ENCODE peak calls at places on chromosomes 4 and X, in eight cellular contexts. One of them, this sample, is unnamed.
A peak's percentile ranks its signal among the peaks of the same experiment; 100 is the strongest.

GRCh38 chrX:154748712-154749339 is 2.1 kb downstream of the GAB3 start:
- DNase-seq in activated CD4-positive, CD25-positive, alpha-beta regulatory T cell treated with anti-CD3 and anti-CD28 coated beads, Interleukin-2, amount 50 U/mL, for 72 hours: no peak
- DNase-seq in stimulated activated CD8-positive, alpha-beta memory T cell treated with anti-CD3 and anti-CD28 coated beads, Interleukin-7, amount 100 ng/mL, for 24 hours: no peak
- DNase-seq in CD4-positive, alpha-beta T cell: peak; percentile 14
- DNase-seq in activated naive CD4-positive, alpha-beta T cell treated with anti-CD3 and anti-CD28 coated beads, Interleukin-2, amount 50 U/mL, for 16 hours: peak; percentile 23
- DNase-seq in mesothelial cell of epicardium: no peak
- DNase-seq in epithelial cell of prostate: no peak
- DNase-seq in LoVo: peak; percentile 40
- DNase-seq in this sample: no peak

GRCh38 chrX:69173906-69174305 is 8.7 kb upstream of the PJA1 start:
- DNase-seq in stimulated activated CD8-positive, alpha-beta memory T cell treated with anti-CD3 and anti-CD28 coated beads, Interleukin-7, amount 100 ng/mL, for 24 hours: no peak
- DNase-seq in mesothelial cell of epicardium: no peak
- DNase-seq in activated naive CD4-positive, alpha-beta T cell treated with anti-CD3 and anti-CD28 coated beads, Interleukin-2, amount 50 U/mL, for 16 hours: no peak
- DNase-seq in LoVo: no peak
- DNase-seq in CD4-positive, alpha-beta T cell: no peak
- DNase-seq in activated CD4-positive, CD25-positive, alpha-beta regulatory T cell treated with anti-CD3 and anti-CD28 coated beads, Interleukin-2, amount 50 U/mL, for 72 hours: no peak
- DNase-seq in epithelial cell of prostate: no peak
- DNase-seq in this sample: no peak

GRCh38 chr4:93731448-93731847 is 97.1 kb upstream of the ATOH1 start:
- DNase-seq in CD4-positive, alpha-beta T cell: no peak
- DNase-seq in epithelial cell of prostate: no peak
- DNase-seq in stimulated activated CD8-positive, alpha-beta memory T cell treated with anti-CD3 and anti-CD28 coated beads, Interleukin-7, amount 100 ng/mL, for 24 hours: no peak
- DNase-seq in activated CD4-positive, CD25-positive, alpha-beta regulatory T cell treated with anti-CD3 and anti-CD28 coated beads, Interleukin-2, amount 50 U/mL, for 72 hours: no peak
- DNase-seq in mesothelial cell of epicardium: no peak
- DNase-seq in activated naive CD4-positive, alpha-beta T cell treated with anti-CD3 and anti-CD28 coated beads, Interleukin-2, amount 50 U/mL, for 16 hours: no peak
- DNase-seq in LoVo: no peak
- DNase-seq in this sample: no peak

GRCh38 chrX:63513825-63514574 is 162.9 kb upstream of the SPIN4 start:
- DNase-seq in mesothelial cell of epicardium: no peak
- DNase-seq in activated naive CD4-positive, alpha-beta T cell treated with anti-CD3 and anti-CD28 coated beads, Interleukin-2, amount 50 U/mL, for 16 hours: no peak
- DNase-seq in epithelial cell of prostate: no peak
- DNase-seq in CD4-positive, alpha-beta T cell: no peak
- DNase-seq in stimulated activated CD8-positive, alpha-beta memory T cell treated with anti-CD3 and anti-CD28 coated beads, Interleukin-7, amount 100 ng/mL, for 24 hours: no peak
- DNase-seq in LoVo: no peak
- DNase-seq in activated CD4-positive, CD25-positive, alpha-beta regulatory T cell treated with anti-CD3 and anti-CD28 coated beads, Interleukin-2, amount 50 U/mL, for 72 hours: no peak
- DNase-seq in this sample: no peak

GRCh38 chrX:136196691-136197155 is 49.4 kb downstream of the FHL1 start:
- DNase-seq in activated CD4-positive, CD25-positive, alpha-beta regulatory T cell treated with anti-CD3 and anti-CD28 coated beads, Interleukin-2, amount 50 U/mL, for 72 hours: no peak
- DNase-seq in activated naive CD4-positive, alpha-beta T cell treated with anti-CD3 and anti-CD28 coated beads, Interleukin-2, amount 50 U/mL, for 16 hours: no peak
- DNase-seq in stimulated activated CD8-positive, alpha-beta memory T cell treated with anti-CD3 and anti-CD28 coated beads, Interleukin-7, amount 100 ng/mL, for 24 hours: no peak
- DNase-seq in LoVo: no peak
- DNase-seq in epithelial cell of prostate: no peak
- DNase-seq in mesothelial cell of epicardium: no peak
- DNase-seq in CD4-positive, alpha-beta T cell: no peak
- DNase-seq in this sample: no peak

GRCh38 chrX:7149421-7149820 is 1.5 kb upstream of the PUDP start:
- DNase-seq in CD4-positive, alpha-beta T cell: no peak
- DNase-seq in epithelial cell of prostate: no peak
- DNase-seq in stimulated activated CD8-positive, alpha-beta memory T cell treated with anti-CD3 and anti-CD28 coated beads, Interleukin-7, amount 100 ng/mL, for 24 hours: no peak
- DNase-seq in activated naive CD4-positive, alpha-beta T cell treated with anti-CD3 and anti-CD28 coated beads, Interleukin-2, amount 50 U/mL, for 16 hours: no peak
- DNase-seq in LoVo: no peak
- DNase-seq in activated CD4-positive, CD25-positive, alpha-beta regulatory T cell treated with anti-CD3 and anti-CD28 coated beads, Interleukin-2, amount 50 U/mL, for 72 hours: no peak
- DNase-seq in mesothelial cell of epicardium: no peak
- DNase-seq in this sample: no peak

GRCh38 chrX:44431206-44431605 is 87.7 kb upstream of the EFHC2 start:
- DNase-seq in epithelial cell of prostate: peak; percentile 49
- DNase-seq in activated CD4-positive, CD25-positive, alpha-beta regulatory T cell treated with anti-CD3 and anti-CD28 coated beads, Interleukin-2, amount 50 U/mL, for 72 hours: no peak
- DNase-seq in mesothelial cell of epicardium: no peak
- DNase-seq in stimulated activated CD8-positive, alpha-beta memory T cell treated with anti-CD3 and anti-CD28 coated beads, Interleukin-7, amount 100 ng/mL, for 24 hours: no peak
- DNase-seq in activated naive CD4-positive, alpha-beta T cell treated with anti-CD3 and anti-CD28 coated beads, Interleukin-2, amount 50 U/mL, for 16 hours: no peak
- DNase-seq in CD4-positive, alpha-beta T cell: no peak
- DNase-seq in LoVo: peak; percentile 5
- DNase-seq in this sample: no peak

GRCh38 chrX:8194216-8194615 is 23.1 kb upstream of the VCX2 start:
- DNase-seq in LoVo: peak; percentile 1
- DNase-seq in activated CD4-positive, CD25-positive, alpha-beta regulatory T cell treated with anti-CD3 and anti-CD28 coated beads, Interleukin-2, amount 50 U/mL, for 72 hours: no peak
- DNase-seq in activated naive CD4-positive, alpha-beta T cell treated with anti-CD3 and anti-CD28 coated beads, Interleukin-2, amount 50 U/mL, for 16 hours: no peak
- DNase-seq in CD4-positive, alpha-beta T cell: no peak
- DNase-seq in stimulated activated CD8-positive, alpha-beta memory T cell treated with anti-CD3 and anti-CD28 coated beads, Interleukin-7, amount 100 ng/mL, for 24 hours: no peak
- DNase-seq in epithelial cell of prostate: no peak
- DNase-seq in mesothelial cell of epicardium: no peak
- DNase-seq in this sample: no peak

GRCh38 chr4:182143822-182144620 is 99.2 kb upstream of the TENM3 start:
- DNase-seq in activated CD4-positive, CD25-positive, alpha-beta regulatory T cell treated with anti-CD3 and anti-CD28 coated beads, Interleukin-2, amount 50 U/mL, for 72 hours: no peak
- DNase-seq in mesothelial cell of epicardium: peak; percentile 76
- DNase-seq in activated naive CD4-positive, alpha-beta T cell treated with anti-CD3 and anti-CD28 coated beads, Interleukin-2, amount 50 U/mL, for 16 hours: no peak
- DNase-seq in CD4-positive, alpha-beta T cell: no peak
- DNase-seq in stimulated activated CD8-positive, alpha-beta memory T cell treated with anti-CD3 and anti-CD28 coated beads, Interleukin-7, amount 100 ng/mL, for 24 hours: no peak
- DNase-seq in epithelial cell of prostate: no peak
- DNase-seq in LoVo: peak; percentile 49
- DNase-seq in this sample: no peak

GRCh38 chr4:179595671-179596410 is 2153.6 kb upstream of the AGA start:
- DNase-seq in activated CD4-positive, CD25-positive, alpha-beta regulatory T cell treated with anti-CD3 and anti-CD28 coated beads, Interleukin-2, amount 50 U/mL, for 72 hours: no peak
- DNase-seq in CD4-positive, alpha-beta T cell: no peak
- DNase-seq in stimulated activated CD8-positive, alpha-beta memory T cell treated with anti-CD3 and anti-CD28 coated beads, Interleukin-7, amount 100 ng/mL, for 24 hours: no peak
- DNase-seq in epithelial cell of prostate: no peak
- DNase-seq in activated naive CD4-positive, alpha-beta T cell treated with anti-CD3 and anti-CD28 coated beads, Interleukin-2, amount 50 U/mL, for 16 hours: no peak
- DNase-seq in LoVo: no peak
- DNase-seq in mesothelial cell of epicardium: no peak
- DNase-seq in this sample: no peak

GRCh38 chrX:53288173-53288572 is 6.8 kb upstream of the IQSEC2 start:
- DNase-seq in LoVo: no peak
- DNase-seq in activated CD4-positive, CD25-positive, alpha-beta regulatory T cell treated with anti-CD3 and anti-CD28 coated beads, Interleukin-2, amount 50 U/mL, for 72 hours: no peak
- DNase-seq in activated naive CD4-positive, alpha-beta T cell treated with anti-CD3 and anti-CD28 coated beads, Interleukin-2, amount 50 U/mL, for 16 hours: no peak
- DNase-seq in mesothelial cell of epicardium: no peak
- DNase-seq in CD4-positive, alpha-beta T cell: no peak
- DNase-seq in stimulated activated CD8-positive, alpha-beta memory T cell treated with anti-CD3 and anti-CD28 coated beads, Interleukin-7, amount 100 ng/mL, for 24 hours: no peak
- DNase-seq in epithelial cell of prostate: no peak
- DNase-seq in this sample: no peak

GRCh38 chr4:177005801-177006230 is 213.1 kb upstream of the VEGFC start:
- DNase-seq in LoVo: no peak
- DNase-seq in CD4-positive, alpha-beta T cell: no peak
- DNase-seq in mesothelial cell of epicardium: no peak
- DNase-seq in epithelial cell of prostate: peak; percentile 80
- DNase-seq in activated CD4-positive, CD25-positive, alpha-beta regulatory T cell treated with anti-CD3 and anti-CD28 coated beads, Interleukin-2, amount 50 U/mL, for 72 hours: no peak
- DNase-seq in stimulated activated CD8-positive, alpha-beta memory T cell treated with anti-CD3 and anti-CD28 coated beads, Interleukin-7, amount 100 ng/mL, for 24 hours: no peak
- DNase-seq in activated naive CD4-positive, alpha-beta T cell treated with anti-CD3 and anti-CD28 coated beads, Interleukin-2, amount 50 U/mL, for 16 hours: no peak
- DNase-seq in this sample: no peak

GRCh38 chr4:4627111-4627510 is 85.3 kb upstream of the STX18 start:
- DNase-seq in CD4-positive, alpha-beta T cell: no peak
- DNase-seq in mesothelial cell of epicardium: no peak
- DNase-seq in activated naive CD4-positive, alpha-beta T cell treated with anti-CD3 and anti-CD28 coated beads, Interleukin-2, amount 50 U/mL, for 16 hours: no peak
- DNase-seq in activated CD4-positive, CD25-positive, alpha-beta regulatory T cell treated with anti-CD3 and anti-CD28 coated beads, Interleukin-2, amount 50 U/mL, for 72 hours: no peak
- DNase-seq in LoVo: no peak
- DNase-seq in epithelial cell of prostate: no peak
- DNase-seq in stimulated activated CD8-positive, alpha-beta memory T cell treated with anti-CD3 and anti-CD28 coated beads, Interleukin-7, amount 100 ng/mL, for 24 hours: no peak
- DNase-seq in this sample: no peak

GRCh38 chrX:120456973-120457372 is 12.1 kb downstream of the LAMP2 start:
- DNase-seq in mesothelial cell of epicardium: no peak
- DNase-seq in stimulated activated CD8-positive, alpha-beta memory T cell treated with anti-CD3 and anti-CD28 coated beads, Interleukin-7, amount 100 ng/mL, for 24 hours: no peak
- DNase-seq in activated naive CD4-positive, alpha-beta T cell treated with anti-CD3 and anti-CD28 coated beads, Interleukin-2, amount 50 U/mL, for 16 hours: no peak
- DNase-seq in epithelial cell of prostate: no peak
- DNase-seq in LoVo: no peak
- DNase-seq in CD4-positive, alpha-beta T cell: no peak
- DNase-seq in activated CD4-positive, CD25-positive, alpha-beta regulatory T cell treated with anti-CD3 and anti-CD28 coated beads, Interleukin-2, amount 50 U/mL, for 72 hours: no peak
- DNase-seq in this sample: no peak

GRCh38 chr4:126230244-126230643 is 915.5 kb downstream of the FAT4 start:
- DNase-seq in epithelial cell of prostate: no peak
- DNase-seq in stimulated activated CD8-positive, alpha-beta memory T cell treated with anti-CD3 and anti-CD28 coated beads, Interleukin-7, amount 100 ng/mL, for 24 hours: no peak
- DNase-seq in LoVo: no peak
- DNase-seq in CD4-positive, alpha-beta T cell: no peak
- DNase-seq in activated naive CD4-positive, alpha-beta T cell treated with anti-CD3 and anti-CD28 coated beads, Interleukin-2, amount 50 U/mL, for 16 hours: no peak
- DNase-seq in mesothelial cell of epicardium: no peak
- DNase-seq in activated CD4-positive, CD25-positive, alpha-beta regulatory T cell treated with anti-CD3 and anti-CD28 coated beads, Interleukin-2, amount 50 U/mL, for 72 hours: no peak
- DNase-seq in this sample: no peak

GRCh38 chr4:122218762-122219161 is 66.6 kb downstream of the BLTP1 start:
- DNase-seq in LoVo: no peak
- DNase-seq in mesothelial cell of epicardium: no peak
- DNase-seq in epithelial cell of prostate: no peak
- DNase-seq in activated CD4-positive, CD25-positive, alpha-beta regulatory T cell treated with anti-CD3 and anti-CD28 coated beads, Interleukin-2, amount 50 U/mL, for 72 hours: no peak
- DNase-seq in CD4-positive, alpha-beta T cell: no peak
- DNase-seq in stimulated activated CD8-positive, alpha-beta memory T cell treated with anti-CD3 and anti-CD28 coated beads, Interleukin-7, amount 100 ng/mL, for 24 hours: no peak
- DNase-seq in activated naive CD4-positive, alpha-beta T cell treated with anti-CD3 and anti-CD28 coated beads, Interleukin-2, amount 50 U/mL, for 16 hours: no peak
- DNase-seq in this sample: no peak

GRCh38 chrX:109886122-109886761 is 116.7 kb upstream of the TMEM164 start:
- DNase-seq in mesothelial cell of epicardium: no peak
- DNase-seq in LoVo: peak; percentile 10
- DNase-seq in stimulated activated CD8-positive, alpha-beta memory T cell treated with anti-CD3 and anti-CD28 coated beads, Interleukin-7, amount 100 ng/mL, for 24 hours: no peak
- DNase-seq in activated naive CD4-positive, alpha-beta T cell treated with anti-CD3 and anti-CD28 coated beads, Interleukin-2, amount 50 U/mL, for 16 hours: peak; percentile 16
- DNase-seq in CD4-positive, alpha-beta T cell: no peak
- DNase-seq in epithelial cell of prostate: no peak
- DNase-seq in activated CD4-positive, CD25-positive, alpha-beta regulatory T cell treated with anti-CD3 and anti-CD28 coated beads, Interleukin-2, amount 50 U/mL, for 72 hours: no peak
- DNase-seq in this sample: no peak

GRCh38 chr4:4860803-4861591 is 1.5 kb downstream of the MSX1 start:
- DNase-seq in activated CD4-positive, CD25-positive, alpha-beta regulatory T cell treated with anti-CD3 and anti-CD28 coated beads, Interleukin-2, amount 50 U/mL, for 72 hours: no peak
- DNase-seq in LoVo: no peak
- DNase-seq in mesothelial cell of epicardium: no peak
- DNase-seq in stimulated activated CD8-positive, alpha-beta memory T cell treated with anti-CD3 and anti-CD28 coated beads, Interleukin-7, amount 100 ng/mL, for 24 hours: no peak
- DNase-seq in CD4-positive, alpha-beta T cell: no peak
- DNase-seq in epithelial cell of prostate: no peak
- DNase-seq in activated naive CD4-positive, alpha-beta T cell treated with anti-CD3 and anti-CD28 coated beads, Interleukin-2, amount 50 U/mL, for 16 hours: no peak
- DNase-seq in this sample: no peak

GRCh38 chrX:123291623-123292022 is 107.5 kb downstream of the GRIA3 start:
- DNase-seq in activated naive CD4-positive, alpha-beta T cell treated with anti-CD3 and anti-CD28 coated beads, Interleukin-2, amount 50 U/mL, for 16 hours: no peak
- DNase-seq in LoVo: no peak
- DNase-seq in CD4-positive, alpha-beta T cell: no peak
- DNase-seq in mesothelial cell of epicardium: no peak
- DNase-seq in stimulated activated CD8-positive, alpha-beta memory T cell treated with anti-CD3 and anti-CD28 coated beads, Interleukin-7, amount 100 ng/mL, for 24 hours: no peak
- DNase-seq in activated CD4-positive, CD25-positive, alpha-beta regulatory T cell treated with anti-CD3 and anti-CD28 coated beads, Interleukin-2, amount 50 U/mL, for 72 hours: no peak
- DNase-seq in epithelial cell of prostate: no peak
- DNase-seq in this sample: no peak

GRCh38 chrX:154033848-154034247 is 14.1 kb upstream of the IRAK1 start:
- DNase-seq in stimulated activated CD8-positive, alpha-beta memory T cell treated with anti-CD3 and anti-CD28 coated beads, Interleukin-7, amount 100 ng/mL, for 24 hours: no peak
- DNase-seq in CD4-positive, alpha-beta T cell: no peak
- DNase-seq in activated naive CD4-positive, alpha-beta T cell treated with anti-CD3 and anti-CD28 coated beads, Interleukin-2, amount 50 U/mL, for 16 hours: no peak
- DNase-seq in mesothelial cell of epicardium: no peak
- DNase-seq in epithelial cell of prostate: no peak
- DNase-seq in activated CD4-positive, CD25-positive, alpha-beta regulatory T cell treated with anti-CD3 and anti-CD28 coated beads, Interleukin-2, amount 50 U/mL, for 72 hours: no peak
- DNase-seq in LoVo: no peak
- DNase-seq in this sample: no peak

GRCh38 chrX:151975736-151976275 is 1.3 kb upstream of the GABRE start:
- DNase-seq in epithelial cell of prostate: no peak
- DNase-seq in activated CD4-positive, CD25-positive, alpha-beta regulatory T cell treated with anti-CD3 and anti-CD28 coated beads, Interleukin-2, amount 50 U/mL, for 72 hours: no peak
- DNase-seq in CD4-positive, alpha-beta T cell: no peak
- DNase-seq in activated naive CD4-positive, alpha-beta T cell treated with anti-CD3 and anti-CD28 coated beads, Interleukin-2, amount 50 U/mL, for 16 hours: no peak
- DNase-seq in LoVo: no peak
- DNase-seq in mesothelial cell of epicardium: no peak
- DNase-seq in stimulated activated CD8-positive, alpha-beta memory T cell treated with anti-CD3 and anti-CD28 coated beads, Interleukin-7, amount 100 ng/mL, for 24 hours: no peak
- DNase-seq in this sample: no peak

GRCh38 chrX:1262369-1262768 is 6.2 kb upstream of the CSF2RA start:
- DNase-seq in mesothelial cell of epicardium: no peak
- DNase-seq in activated CD4-positive, CD25-positive, alpha-beta regulatory T cell treated with anti-CD3 and anti-CD28 coated beads, Interleukin-2, amount 50 U/mL, for 72 hours: no peak
- DNase-seq in stimulated activated CD8-positive, alpha-beta memory T cell treated with anti-CD3 and anti-CD28 coated beads, Interleukin-7, amount 100 ng/mL, for 24 hours: no peak
- DNase-seq in activated naive CD4-positive, alpha-beta T cell treated with anti-CD3 and anti-CD28 coated beads, Interleukin-2, amount 50 U/mL, for 16 hours: no peak
- DNase-seq in CD4-positive, alpha-beta T cell: no peak
- DNase-seq in LoVo: no peak
- DNase-seq in epithelial cell of prostate: no peak
- DNase-seq in this sample: no peak